ENCODE peak calls at places on chromosomes 2 and 18, in seven cellular contexts. O is hypothalamus; H is foreskin fibroblast; S is occipital lobe; T is activated naive CD4-positive, alpha-beta T cell; Y is effector memory CD8-positive, alpha-beta T cell; L is HEK293T. P is an unnamed sample.

GRCh38 chr2:211306929-211307328 is 750.5 kb downstream of the CPS1 start:
- DNase-seq in O (no peak), H (no peak), S (no peak), T (no peak), Y (no peak), L (no peak), P (no peak)

GRCh38 chr2:45072064-45072861 is 63.0 kb upstream of the SIX2 start:
- DNase-seq in O (no peak), H (no peak), S (no peak), T (no peak), Y (no peak), L (no peak), P (no peak)

GRCh38 chr2:54574107-54574859 is 118.2 kb downstream of the SPTBN1 start:
- DNase-seq in O (no peak), H (no peak), S (no peak), T (peak; percentile 34), Y (peak; percentile 70), L (no peak), P (peak; percentile 69)

GRCh38 chr2:202007015-202008011 is 26.3 kb upstream of the FZD7 start:
- DNase-seq in O (no peak), H (no peak), S (no peak), T (no peak), Y (no peak), L (no peak), P (no peak)

GRCh38 chr18:45576906-45577305 is 38.4 kb upstream of the SLC14A2 start:
- DNase-seq in O (no peak), H (no peak), S (no peak), T (no peak), Y (no peak), L (no peak), P (no peak)

GRCh38 chr2:240053173-240054155 is at the start of gene OR6B3:
- DNase-seq in O (no peak), H (no peak), S (no peak), T (no peak), Y (no peak), L (no peak), P (no peak)

GRCh38 chr2:217467331-217467730 is 535.5 kb downstream of the TNS1 start:
- DNase-seq in O (no peak), H (no peak), S (no peak), T (no peak), Y (no peak), L (no peak), P (no peak)

GRCh38 chr2:152920846-152921245 is 202.4 kb downstream of the ARL6IP6 start:
- DNase-seq in O (peak; percentile 20), H (no peak), S (no peak), T (no peak), Y (no peak), L (no peak), P (no peak)

GRCh38 chr18:5937086-5937485 is 41.8 kb upstream of the TMEM200C start:
- DNase-seq in O (no peak), H (no peak), S (no peak), T (no peak), Y (no peak), L (no peak), P (no peak)

GRCh38 chr2:181999255-181999654 is 13.6 kb downstream of the PPP1R1C start:
- DNase-seq in O (no peak), H (no peak), S (no peak), T (no peak), Y (no peak), L (no peak), P (no peak)

GRCh38 chr2:23563673-23564617 is 179.0 kb downstream of the KLHL29 start:
- DNase-seq in O (peak; percentile 38), H (peak; percentile 91), S (no peak), T (no peak), Y (no peak), L (no peak), P (no peak)

GRCh38 chr2:230749111-230749510 is 36.5 kb downstream of the CAB39 start:
- DNase-seq in O (no peak), H (no peak), S (no peak), T (no peak), Y (no peak), L (no peak), P (no peak)

GRCh38 chr2:1052671-1053270 is 102.1 kb downstream of the SNTG2 start:
- DNase-seq in O (no peak), H (no peak), S (no peak), T (no peak), Y (no peak), L (no peak), P (no peak)

GRCh38 chr18:524496-524895 is 24.0 kb upstream of the COLEC12 start:
- DNase-seq in O (no peak), H (peak; percentile 62), S (no peak), T (no peak), Y (no peak), L (no peak), P (no peak)

GRCh38 chr18:9708057-9708881 is at the start of gene RAB31:
- DNase-seq in O (peak; percentile 64), H (peak; percentile 88), S (peak; percentile 60), T (no peak), Y (no peak), L (peak; percentile 59), P (no peak)

P was measured in NK-92 treated with Interleukin-12 subunit alpha and Interleukin-12 subunit beta, amount 100 ng/mL, for 24 hours.